ENCODE peak calls at places on chromosomes 5 and 9, in seven cellular contexts. One of them, this sample, is unnamed.

GRCh38 chr9:35686222-35687203 is 3.2 kb downstream of the TPM2 start:
- DNase-seq in HTR-8/SVneo: no peak
- DNase-seq in caudate nucleus: no peak
- DNase-seq in H4: no peak
- DNase-seq in stimulated activated naive B cell treated with anti-CD40 and anti-IgM and Interleukin-4, amounts not matched to agents 10 μg/mL and 1 μg/mL and 100 μg/mL, for 72 hours: no peak
- DNase-seq in foreskin keratinocyte: no peak
- DNase-seq in activated CD4-positive, alpha-beta memory T cell treated with anti-CD3 and anti-CD28 coated beads, Interleukin-2, amount 10 ng/mL, durations not matched to agents 7 days and 5 days: no peak
- DNase-seq in this sample: no peak

GRCh38 chr5:43615445-43616184 is 12.6 kb downstream of the NNT start:
- DNase-seq in HTR-8/SVneo: no peak
- DNase-seq in caudate nucleus: no peak
- DNase-seq in H4: no peak
- DNase-seq in stimulated activated naive B cell treated with anti-CD40 and anti-IgM and Interleukin-4, amounts not matched to agents 10 μg/mL and 1 μg/mL and 100 μg/mL, for 72 hours: no peak
- DNase-seq in foreskin keratinocyte: no peak
- DNase-seq in activated CD4-positive, alpha-beta memory T cell treated with anti-CD3 and anti-CD28 coated beads, Interleukin-2, amount 10 ng/mL, durations not matched to agents 7 days and 5 days: no peak
- DNase-seq in this sample: no peak

GRCh38 chr5:180353963-180354574 is 933 bp upstream of the GFPT2 start:
- DNase-seq in HTR-8/SVneo: no peak
- DNase-seq in caudate nucleus: no peak
- DNase-seq in H4: no peak
- DNase-seq in stimulated activated naive B cell treated with anti-CD40 and anti-IgM and Interleukin-4, amounts not matched to agents 10 μg/mL and 1 μg/mL and 100 μg/mL, for 72 hours: no peak
- DNase-seq in foreskin keratinocyte: no peak
- DNase-seq in activated CD4-positive, alpha-beta memory T cell treated with anti-CD3 and anti-CD28 coated beads, Interleukin-2, amount 10 ng/mL, durations not matched to agents 7 days and 5 days: no peak
- DNase-seq in this sample: no peak

GRCh38 chr5:107425541-107426031 is 245.2 kb downstream of the EFNA5 start:
- DNase-seq in HTR-8/SVneo: peak; percentile 38
- DNase-seq in caudate nucleus: no peak
- DNase-seq in H4: peak; percentile 83
- DNase-seq in stimulated activated naive B cell treated with anti-CD40 and anti-IgM and Interleukin-4, amounts not matched to agents 10 μg/mL and 1 μg/mL and 100 μg/mL, for 72 hours: no peak
- DNase-seq in foreskin keratinocyte: peak; percentile 89
- DNase-seq in activated CD4-positive, alpha-beta memory T cell treated with anti-CD3 and anti-CD28 coated beads, Interleukin-2, amount 10 ng/mL, durations not matched to agents 7 days and 5 days: no peak
- DNase-seq in this sample: no peak

GRCh38 chr5:147869112-147869511 is 9.4 kb upstream of the SCGB3A2 start:
- DNase-seq in HTR-8/SVneo: no peak
- DNase-seq in caudate nucleus: no peak
- DNase-seq in H4: no peak
- DNase-seq in stimulated activated naive B cell treated with anti-CD40 and anti-IgM and Interleukin-4, amounts not matched to agents 10 μg/mL and 1 μg/mL and 100 μg/mL, for 72 hours: no peak
- DNase-seq in foreskin keratinocyte: no peak
- DNase-seq in activated CD4-positive, alpha-beta memory T cell treated with anti-CD3 and anti-CD28 coated beads, Interleukin-2, amount 10 ng/mL, durations not matched to agents 7 days and 5 days: no peak
- DNase-seq in this sample: no peak

GRCh38 chr9:18928711-18929110 is 104.3 kb downstream of the SAXO1 start:
- DNase-seq in HTR-8/SVneo: no peak
- DNase-seq in caudate nucleus: no peak
- DNase-seq in H4: no peak
- DNase-seq in stimulated activated naive B cell treated with anti-CD40 and anti-IgM and Interleukin-4, amounts not matched to agents 10 μg/mL and 1 μg/mL and 100 μg/mL, for 72 hours: no peak
- DNase-seq in foreskin keratinocyte: no peak
- DNase-seq in activated CD4-positive, alpha-beta memory T cell treated with anti-CD3 and anti-CD28 coated beads, Interleukin-2, amount 10 ng/mL, durations not matched to agents 7 days and 5 days: no peak
- DNase-seq in this sample: no peak

GRCh38 chr9:99171225-99172128 is 50.3 kb downstream of the ALG2 start:
- DNase-seq in HTR-8/SVneo: no peak
- DNase-seq in caudate nucleus: no peak
- DNase-seq in H4: no peak
- DNase-seq in stimulated activated naive B cell treated with anti-CD40 and anti-IgM and Interleukin-4, amounts not matched to agents 10 μg/mL and 1 μg/mL and 100 μg/mL, for 72 hours: no peak
- DNase-seq in foreskin keratinocyte: no peak
- DNase-seq in activated CD4-positive, alpha-beta memory T cell treated with anti-CD3 and anti-CD28 coated beads, Interleukin-2, amount 10 ng/mL, durations not matched to agents 7 days and 5 days: no peak
- DNase-seq in this sample: no peak

GRCh38 chr5:91281409-91281808 is 101.7 kb downstream of the ARRDC3 start:
- DNase-seq in HTR-8/SVneo: peak; percentile 28
- DNase-seq in caudate nucleus: no peak
- DNase-seq in H4: peak; percentile 88
- DNase-seq in stimulated activated naive B cell treated with anti-CD40 and anti-IgM and Interleukin-4, amounts not matched to agents 10 μg/mL and 1 μg/mL and 100 μg/mL, for 72 hours: no peak
- DNase-seq in foreskin keratinocyte: peak; percentile 64
- DNase-seq in activated CD4-positive, alpha-beta memory T cell treated with anti-CD3 and anti-CD28 coated beads, Interleukin-2, amount 10 ng/mL, durations not matched to agents 7 days and 5 days: no peak
- DNase-seq in this sample: no peak

GRCh38 chr5:155878991-155879575 is 447.9 kb upstream of the SGCD start:
- DNase-seq in HTR-8/SVneo: no peak
- DNase-seq in caudate nucleus: no peak
- DNase-seq in H4: no peak
- DNase-seq in stimulated activated naive B cell treated with anti-CD40 and anti-IgM and Interleukin-4, amounts not matched to agents 10 μg/mL and 1 μg/mL and 100 μg/mL, for 72 hours: no peak
- DNase-seq in foreskin keratinocyte: no peak
- DNase-seq in activated CD4-positive, alpha-beta memory T cell treated with anti-CD3 and anti-CD28 coated beads, Interleukin-2, amount 10 ng/mL, durations not matched to agents 7 days and 5 days: no peak
- DNase-seq in this sample: no peak

GRCh38 chr9:128088253-128088945 is 20.4 kb downstream of the SLC25A25 start:
- DNase-seq in HTR-8/SVneo: no peak
- DNase-seq in caudate nucleus: no peak
- DNase-seq in H4: no peak
- DNase-seq in stimulated activated naive B cell treated with anti-CD40 and anti-IgM and Interleukin-4, amounts not matched to agents 10 μg/mL and 1 μg/mL and 100 μg/mL, for 72 hours: no peak
- DNase-seq in foreskin keratinocyte: no peak
- DNase-seq in activated CD4-positive, alpha-beta memory T cell treated with anti-CD3 and anti-CD28 coated beads, Interleukin-2, amount 10 ng/mL, durations not matched to agents 7 days and 5 days: no peak
- DNase-seq in this sample: no peak

GRCh38 chr5:58582004-58582403 is 871 bp upstream of the RAB3C start:
- DNase-seq in HTR-8/SVneo: no peak
- DNase-seq in caudate nucleus: no peak
- DNase-seq in H4: no peak
- DNase-seq in stimulated activated naive B cell treated with anti-CD40 and anti-IgM and Interleukin-4, amounts not matched to agents 10 μg/mL and 1 μg/mL and 100 μg/mL, for 72 hours: no peak
- DNase-seq in foreskin keratinocyte: no peak
- DNase-seq in activated CD4-positive, alpha-beta memory T cell treated with anti-CD3 and anti-CD28 coated beads, Interleukin-2, amount 10 ng/mL, durations not matched to agents 7 days and 5 days: no peak
- DNase-seq in this sample: no peak

GRCh38 chr5:128038641-128039040 is 44.9 kb upstream of the SLC12A2 start:
- DNase-seq in HTR-8/SVneo: no peak
- DNase-seq in caudate nucleus: no peak
- DNase-seq in H4: no peak
- DNase-seq in stimulated activated naive B cell treated with anti-CD40 and anti-IgM and Interleukin-4, amounts not matched to agents 10 μg/mL and 1 μg/mL and 100 μg/mL, for 72 hours: no peak
- DNase-seq in foreskin keratinocyte: peak; percentile 80
- DNase-seq in activated CD4-positive, alpha-beta memory T cell treated with anti-CD3 and anti-CD28 coated beads, Interleukin-2, amount 10 ng/mL, durations not matched to agents 7 days and 5 days: no peak
- DNase-seq in this sample: no peak

GRCh38 chr5:150044334-150044681 is 42.0 kb downstream of the CSF1R start:
- DNase-seq in HTR-8/SVneo: no peak
- DNase-seq in caudate nucleus: no peak
- DNase-seq in H4: no peak
- DNase-seq in stimulated activated naive B cell treated with anti-CD40 and anti-IgM and Interleukin-4, amounts not matched to agents 10 μg/mL and 1 μg/mL and 100 μg/mL, for 72 hours: no peak
- DNase-seq in foreskin keratinocyte: peak; percentile 55
- DNase-seq in activated CD4-positive, alpha-beta memory T cell treated with anti-CD3 and anti-CD28 coated beads, Interleukin-2, amount 10 ng/mL, durations not matched to agents 7 days and 5 days: no peak
- DNase-seq in this sample: no peak

GRCh38 chr5:139251281-139251687 is 42.3 kb upstream of the MATR3 start:
- DNase-seq in HTR-8/SVneo: no peak
- DNase-seq in caudate nucleus: no peak
- DNase-seq in H4: no peak
- DNase-seq in stimulated activated naive B cell treated with anti-CD40 and anti-IgM and Interleukin-4, amounts not matched to agents 10 μg/mL and 1 μg/mL and 100 μg/mL, for 72 hours: no peak
- DNase-seq in foreskin keratinocyte: no peak
- DNase-seq in activated CD4-positive, alpha-beta memory T cell treated with anti-CD3 and anti-CD28 coated beads, Interleukin-2, amount 10 ng/mL, durations not matched to agents 7 days and 5 days: peak; percentile 60
- DNase-seq in this sample: peak; percentile 55

GRCh38 chr5:61896811-61897210 is 409.2 kb upstream of the KIF2A start:
- DNase-seq in HTR-8/SVneo: no peak
- DNase-seq in caudate nucleus: no peak
- DNase-seq in H4: no peak
- DNase-seq in stimulated activated naive B cell treated with anti-CD40 and anti-IgM and Interleukin-4, amounts not matched to agents 10 μg/mL and 1 μg/mL and 100 μg/mL, for 72 hours: no peak
- DNase-seq in foreskin keratinocyte: no peak
- DNase-seq in activated CD4-positive, alpha-beta memory T cell treated with anti-CD3 and anti-CD28 coated beads, Interleukin-2, amount 10 ng/mL, durations not matched to agents 7 days and 5 days: no peak
- DNase-seq in this sample: no peak

GRCh38 chr9:90991953-90992352 is 190.3 kb downstream of the SYK start:
- DNase-seq in HTR-8/SVneo: no peak
- DNase-seq in caudate nucleus: no peak
- DNase-seq in H4: no peak
- DNase-seq in stimulated activated naive B cell treated with anti-CD40 and anti-IgM and Interleukin-4, amounts not matched to agents 10 μg/mL and 1 μg/mL and 100 μg/mL, for 72 hours: no peak
- DNase-seq in foreskin keratinocyte: no peak
- DNase-seq in activated CD4-positive, alpha-beta memory T cell treated with anti-CD3 and anti-CD28 coated beads, Interleukin-2, amount 10 ng/mL, durations not matched to agents 7 days and 5 days: no peak
- DNase-seq in this sample: no peak

GRCh38 chr9:88234114-88234513 is 95.8 kb upstream of the SPATA31C2 start:
- DNase-seq in HTR-8/SVneo: no peak
- DNase-seq in caudate nucleus: no peak
- DNase-seq in H4: no peak
- DNase-seq in stimulated activated naive B cell treated with anti-CD40 and anti-IgM and Interleukin-4, amounts not matched to agents 10 μg/mL and 1 μg/mL and 100 μg/mL, for 72 hours: no peak
- DNase-seq in foreskin keratinocyte: no peak
- DNase-seq in activated CD4-positive, alpha-beta memory T cell treated with anti-CD3 and anti-CD28 coated beads, Interleukin-2, amount 10 ng/mL, durations not matched to agents 7 days and 5 days: no peak
- DNase-seq in this sample: no peak

GRCh38 chr5:6454628-6455053 is 6.0 kb downstream of the UBE2QL1 start:
- DNase-seq in HTR-8/SVneo: no peak
- DNase-seq in caudate nucleus: no peak
- DNase-seq in H4: no peak
- DNase-seq in stimulated activated naive B cell treated with anti-CD40 and anti-IgM and Interleukin-4, amounts not matched to agents 10 μg/mL and 1 μg/mL and 100 μg/mL, for 72 hours: no peak
- DNase-seq in foreskin keratinocyte: no peak
- DNase-seq in activated CD4-positive, alpha-beta memory T cell treated with anti-CD3 and anti-CD28 coated beads, Interleukin-2, amount 10 ng/mL, durations not matched to agents 7 days and 5 days: no peak
- DNase-seq in this sample: no peak

GRCh38 chr5:131379723-131380122 is 115.9 kb downstream of the CDC42SE2 start:
- DNase-seq in HTR-8/SVneo: peak; percentile 30
- DNase-seq in caudate nucleus: no peak
- DNase-seq in H4: peak; percentile 70
- DNase-seq in stimulated activated naive B cell treated with anti-CD40 and anti-IgM and Interleukin-4, amounts not matched to agents 10 μg/mL and 1 μg/mL and 100 μg/mL, for 72 hours: peak; percentile 66
- DNase-seq in foreskin keratinocyte: no peak
- DNase-seq in activated CD4-positive, alpha-beta memory T cell treated with anti-CD3 and anti-CD28 coated beads, Interleukin-2, amount 10 ng/mL, durations not matched to agents 7 days and 5 days: peak; percentile 67
- DNase-seq in this sample: no peak

GRCh38 chr5:11157132-11157531 is 396.1 kb upstream of the DAP start:
- DNase-seq in HTR-8/SVneo: no peak
- DNase-seq in caudate nucleus: no peak
- DNase-seq in H4: no peak
- DNase-seq in stimulated activated naive B cell treated with anti-CD40 and anti-IgM and Interleukin-4, amounts not matched to agents 10 μg/mL and 1 μg/mL and 100 μg/mL, for 72 hours: no peak
- DNase-seq in foreskin keratinocyte: no peak
- DNase-seq in activated CD4-positive, alpha-beta memory T cell treated with anti-CD3 and anti-CD28 coated beads, Interleukin-2, amount 10 ng/mL, durations not matched to agents 7 days and 5 days: no peak
- DNase-seq in this sample: no peak

GRCh38 chr5:179549973-179550510 is 312 bp upstream of the RUFY1 start:
- DNase-seq in HTR-8/SVneo: no peak
- DNase-seq in caudate nucleus: no peak
- DNase-seq in H4: no peak
- DNase-seq in stimulated activated naive B cell treated with anti-CD40 and anti-IgM and Interleukin-4, amounts not matched to agents 10 μg/mL and 1 μg/mL and 100 μg/mL, for 72 hours: peak; percentile 72
- DNase-seq in foreskin keratinocyte: peak; percentile 40
- DNase-seq in activated CD4-positive, alpha-beta memory T cell treated with anti-CD3 and anti-CD28 coated beads, Interleukin-2, amount 10 ng/mL, durations not matched to agents 7 days and 5 days: no peak
- DNase-seq in this sample: no peak

GRCh38 chr5:135601466-135601865 is 22.7 kb upstream of the CXCL14 start:
- DNase-seq in HTR-8/SVneo: no peak
- DNase-seq in caudate nucleus: no peak
- DNase-seq in H4: no peak
- DNase-seq in stimulated activated naive B cell treated with anti-CD40 and anti-IgM and Interleukin-4, amounts not matched to agents 10 μg/mL and 1 μg/mL and 100 μg/mL, for 72 hours: no peak
- DNase-seq in foreskin keratinocyte: no peak
- DNase-seq in activated CD4-positive, alpha-beta memory T cell treated with anti-CD3 and anti-CD28 coated beads, Interleukin-2, amount 10 ng/mL, durations not matched to agents 7 days and 5 days: no peak
- DNase-seq in this sample: no peak

GRCh38 chr9:90810686-90811085 is 9.1 kb downstream of the SYK start:
- DNase-seq in HTR-8/SVneo: no peak
- DNase-seq in caudate nucleus: no peak
- DNase-seq in H4: no peak
- DNase-seq in stimulated activated naive B cell treated with anti-CD40 and anti-IgM and Interleukin-4, amounts not matched to agents 10 μg/mL and 1 μg/mL and 100 μg/mL, for 72 hours: no peak
- DNase-seq in foreskin keratinocyte: no peak
- DNase-seq in activated CD4-positive, alpha-beta memory T cell treated with anti-CD3 and anti-CD28 coated beads, Interleukin-2, amount 10 ng/mL, durations not matched to agents 7 days and 5 days: no peak
- DNase-seq in this sample: no peak

GRCh38 chr5:136901-137300 is 44.9 kb downstream of the PLEKHG4B start:
- DNase-seq in HTR-8/SVneo: no peak
- DNase-seq in caudate nucleus: no peak
- DNase-seq in H4: no peak
- DNase-seq in stimulated activated naive B cell treated with anti-CD40 and anti-IgM and Interleukin-4, amounts not matched to agents 10 μg/mL and 1 μg/mL and 100 μg/mL, for 72 hours: no peak
- DNase-seq in foreskin keratinocyte: no peak
- DNase-seq in activated CD4-positive, alpha-beta memory T cell treated with anti-CD3 and anti-CD28 coated beads, Interleukin-2, amount 10 ng/mL, durations not matched to agents 7 days and 5 days: no peak
- DNase-seq in this sample: no peak

GRCh38 chr9:78954286-78954685 is 617.5 kb upstream of the TLE4 start:
- DNase-seq in HTR-8/SVneo: no peak
- DNase-seq in caudate nucleus: no peak
- DNase-seq in H4: no peak
- DNase-seq in stimulated activated naive B cell treated with anti-CD40 and anti-IgM and Interleukin-4, amounts not matched to agents 10 μg/mL and 1 μg/mL and 100 μg/mL, for 72 hours: no peak
- DNase-seq in foreskin keratinocyte: no peak
- DNase-seq in activated CD4-positive, alpha-beta memory T cell treated with anti-CD3 and anti-CD28 coated beads, Interleukin-2, amount 10 ng/mL, durations not matched to agents 7 days and 5 days: no peak
- DNase-seq in this sample: no peak

GRCh38 chr9:109319072-109319630 is 1.7 kb downstream of the EPB41L4B start:
- DNase-seq in HTR-8/SVneo: no peak
- DNase-seq in caudate nucleus: no peak
- DNase-seq in H4: no peak
- DNase-seq in stimulated activated naive B cell treated with anti-CD40 and anti-IgM and Interleukin-4, amounts not matched to agents 10 μg/mL and 1 μg/mL and 100 μg/mL, for 72 hours: no peak
- DNase-seq in foreskin keratinocyte: no peak
- DNase-seq in activated CD4-positive, alpha-beta memory T cell treated with anti-CD3 and anti-CD28 coated beads, Interleukin-2, amount 10 ng/mL, durations not matched to agents 7 days and 5 days: no peak
- DNase-seq in this sample: no peak

GRCh38 chr5:87076931-87077330 is 190.8 kb upstream of the RASA1 start:
- DNase-seq in HTR-8/SVneo: no peak
- DNase-seq in caudate nucleus: no peak
- DNase-seq in H4: no peak
- DNase-seq in stimulated activated naive B cell treated with anti-CD40 and anti-IgM and Interleukin-4, amounts not matched to agents 10 μg/mL and 1 μg/mL and 100 μg/mL, for 72 hours: no peak
- DNase-seq in foreskin keratinocyte: peak; percentile 49
- DNase-seq in activated CD4-positive, alpha-beta memory T cell treated with anti-CD3 and anti-CD28 coated beads, Interleukin-2, amount 10 ng/mL, durations not matched to agents 7 days and 5 days: no peak
- DNase-seq in this sample: no peak

GRCh38 chr5:158847772-158848171 is 251.9 kb downstream of the EBF1 start:
- DNase-seq in HTR-8/SVneo: no peak
- DNase-seq in caudate nucleus: no peak
- DNase-seq in H4: no peak
- DNase-seq in stimulated activated naive B cell treated with anti-CD40 and anti-IgM and Interleukin-4, amounts not matched to agents 10 μg/mL and 1 μg/mL and 100 μg/mL, for 72 hours: no peak
- DNase-seq in foreskin keratinocyte: no peak
- DNase-seq in activated CD4-positive, alpha-beta memory T cell treated with anti-CD3 and anti-CD28 coated beads, Interleukin-2, amount 10 ng/mL, durations not matched to agents 7 days and 5 days: no peak
- DNase-seq in this sample: no peak

GRCh38 chr9:37967272-37967581 is 63.3 kb upstream of the SLC25A51 start:
- DNase-seq in HTR-8/SVneo: no peak
- DNase-seq in caudate nucleus: no peak
- DNase-seq in H4: no peak
- DNase-seq in stimulated activated naive B cell treated with anti-CD40 and anti-IgM and Interleukin-4, amounts not matched to agents 10 μg/mL and 1 μg/mL and 100 μg/mL, for 72 hours: no peak
- DNase-seq in foreskin keratinocyte: peak; percentile 89
- DNase-seq in activated CD4-positive, alpha-beta memory T cell treated with anti-CD3 and anti-CD28 coated beads, Interleukin-2, amount 10 ng/mL, durations not matched to agents 7 days and 5 days: no peak
- DNase-seq in this sample: no peak

GRCh38 chr9:92564479-92564878 is 28.7 kb upstream of the ECM2 start:
- DNase-seq in HTR-8/SVneo: no peak
- DNase-seq in caudate nucleus: no peak
- DNase-seq in H4: peak; percentile 21
- DNase-seq in stimulated activated naive B cell treated with anti-CD40 and anti-IgM and Interleukin-4, amounts not matched to agents 10 μg/mL and 1 μg/mL and 100 μg/mL, for 72 hours: no peak
- DNase-seq in foreskin keratinocyte: peak; percentile 8
- DNase-seq in activated CD4-positive, alpha-beta memory T cell treated with anti-CD3 and anti-CD28 coated beads, Interleukin-2, amount 10 ng/mL, durations not matched to agents 7 days and 5 days: no peak
- DNase-seq in this sample: no peak

GRCh38 chr5:37850128-37850865 is 10.5 kb upstream of the GDNF start:
- DNase-seq in HTR-8/SVneo: no peak
- DNase-seq in caudate nucleus: no peak
- DNase-seq in H4: no peak
- DNase-seq in stimulated activated naive B cell treated with anti-CD40 and anti-IgM and Interleukin-4, amounts not matched to agents 10 μg/mL and 1 μg/mL and 100 μg/mL, for 72 hours: no peak
- DNase-seq in foreskin keratinocyte: no peak
- DNase-seq in activated CD4-positive, alpha-beta memory T cell treated with anti-CD3 and anti-CD28 coated beads, Interleukin-2, amount 10 ng/mL, durations not matched to agents 7 days and 5 days: no peak
- DNase-seq in this sample: no peak

GRCh38 chr5:32473072-32473471 is 28.5 kb upstream of the ZFR start:
- DNase-seq in HTR-8/SVneo: no peak
- DNase-seq in caudate nucleus: no peak
- DNase-seq in H4: no peak
- DNase-seq in stimulated activated naive B cell treated with anti-CD40 and anti-IgM and Interleukin-4, amounts not matched to agents 10 μg/mL and 1 μg/mL and 100 μg/mL, for 72 hours: no peak
- DNase-seq in foreskin keratinocyte: no peak
- DNase-seq in activated CD4-positive, alpha-beta memory T cell treated with anti-CD3 and anti-CD28 coated beads, Interleukin-2, amount 10 ng/mL, durations not matched to agents 7 days and 5 days: no peak
- DNase-seq in this sample: no peak

GRCh38 chr5:96177303-96177869 is 215.7 kb upstream of the ELL2 start:
- DNase-seq in HTR-8/SVneo: peak; percentile 40
- DNase-seq in caudate nucleus: no peak
- DNase-seq in H4: peak; percentile 45
- DNase-seq in stimulated activated naive B cell treated with anti-CD40 and anti-IgM and Interleukin-4, amounts not matched to agents 10 μg/mL and 1 μg/mL and 100 μg/mL, for 72 hours: no peak
- DNase-seq in foreskin keratinocyte: peak; percentile 100
- DNase-seq in activated CD4-positive, alpha-beta memory T cell treated with anti-CD3 and anti-CD28 coated beads, Interleukin-2, amount 10 ng/mL, durations not matched to agents 7 days and 5 days: no peak
- DNase-seq in this sample: no peak